ENCODE peak calls at places on chromosomes 7 and 10, in nine cellular contexts. One of them, this sample, is unnamed.

GRCh38 chr7:119026391-119026790 is 801.9 kb downstream of the ANKRD7 start:
- DNase-seq in heart left ventricle: no peak
- DNase-seq in NAMALWA: no peak
- DNase-seq in CD8-positive, alpha-beta memory T cell: no peak
- DNase-seq in ACHN: no peak
- DNase-seq in stimulated activated naive CD4-positive, alpha-beta T cell: no peak
- DNase-seq in AG09319: no peak
- DNase-seq in ELR: no peak
- DNase-seq in upper lobe of right lung: no peak
- DNase-seq in this sample: no peak

GRCh38 chr10:24695452-24695851 is 28.2 kb downstream of the ARHGAP21 start:
- DNase-seq in heart left ventricle: no peak
- DNase-seq in NAMALWA: no peak
- DNase-seq in CD8-positive, alpha-beta memory T cell: no peak
- DNase-seq in ACHN: no peak
- DNase-seq in stimulated activated naive CD4-positive, alpha-beta T cell: no peak
- DNase-seq in AG09319: no peak
- DNase-seq in ELR: no peak
- DNase-seq in upper lobe of right lung: no peak
- DNase-seq in this sample: no peak

GRCh38 chr10:129390726-129391125 is 76.3 kb upstream of the MGMT start:
- DNase-seq in heart left ventricle: no peak
- DNase-seq in NAMALWA: no peak
- DNase-seq in CD8-positive, alpha-beta memory T cell: no peak
- DNase-seq in ACHN: no peak
- DNase-seq in stimulated activated naive CD4-positive, alpha-beta T cell: no peak
- DNase-seq in AG09319: no peak
- DNase-seq in ELR: no peak
- DNase-seq in upper lobe of right lung: no peak
- DNase-seq in this sample: no peak

GRCh38 chr10:79487296-79488194 is 24.8 kb upstream of the EIF5AL1 start:
- DNase-seq in heart left ventricle: peak
- DNase-seq in NAMALWA: peak
- DNase-seq in CD8-positive, alpha-beta memory T cell: no peak
- DNase-seq in ACHN: peak
- DNase-seq in stimulated activated naive CD4-positive, alpha-beta T cell: no peak
- DNase-seq in AG09319: no peak
- DNase-seq in ELR: peak
- DNase-seq in upper lobe of right lung: peak
- DNase-seq in this sample: no peak

GRCh38 chr10:63376560-63377304 is 89.0 kb downstream of the JMJD1C start:
- DNase-seq in heart left ventricle: no peak
- DNase-seq in NAMALWA: no peak
- DNase-seq in CD8-positive, alpha-beta memory T cell: no peak
- DNase-seq in ACHN: no peak
- DNase-seq in stimulated activated naive CD4-positive, alpha-beta T cell: no peak
- DNase-seq in AG09319: peak
- DNase-seq in ELR: peak
- DNase-seq in upper lobe of right lung: no peak
- DNase-seq in this sample: peak

GRCh38 chr10:99661370-99661749 is 2.1 kb downstream of the ENTPD7 start:
- DNase-seq in heart left ventricle: no peak
- DNase-seq in NAMALWA: no peak
- DNase-seq in CD8-positive, alpha-beta memory T cell: no peak
- DNase-seq in ACHN: peak
- DNase-seq in stimulated activated naive CD4-positive, alpha-beta T cell: no peak
- DNase-seq in AG09319: no peak
- DNase-seq in ELR: peak
- DNase-seq in upper lobe of right lung: no peak
- DNase-seq in this sample: peak

GRCh38 chr7:5507026-5507425 is 83.4 kb upstream of the TNRC18 start:
- DNase-seq in heart left ventricle: no peak
- DNase-seq in NAMALWA: no peak
- DNase-seq in CD8-positive, alpha-beta memory T cell: no peak
- DNase-seq in ACHN: no peak
- DNase-seq in stimulated activated naive CD4-positive, alpha-beta T cell: no peak
- DNase-seq in AG09319: no peak
- DNase-seq in ELR: no peak
- DNase-seq in upper lobe of right lung: no peak
- DNase-seq in this sample: no peak

GRCh38 chr7:80372415-80372814 is 139.4 kb downstream of the GNAT3 start:
- DNase-seq in heart left ventricle: no peak
- DNase-seq in NAMALWA: no peak
- DNase-seq in CD8-positive, alpha-beta memory T cell: no peak
- DNase-seq in ACHN: no peak
- DNase-seq in stimulated activated naive CD4-positive, alpha-beta T cell: no peak
- DNase-seq in AG09319: peak
- DNase-seq in ELR: peak
- DNase-seq in upper lobe of right lung: no peak
- DNase-seq in this sample: peak

GRCh38 chr7:29424295-29424983 is 139.2 kb upstream of the PRR15 start:
- DNase-seq in heart left ventricle: no peak
- DNase-seq in NAMALWA: peak
- DNase-seq in CD8-positive, alpha-beta memory T cell: no peak
- DNase-seq in ACHN: no peak
- DNase-seq in stimulated activated naive CD4-positive, alpha-beta T cell: no peak
- DNase-seq in AG09319: no peak
- DNase-seq in ELR: no peak
- DNase-seq in upper lobe of right lung: no peak
- DNase-seq in this sample: no peak

GRCh38 chr7:3916146-3916545 is 615.1 kb downstream of the SDK1 start:
- DNase-seq in heart left ventricle: no peak
- DNase-seq in NAMALWA: no peak
- DNase-seq in CD8-positive, alpha-beta memory T cell: no peak
- DNase-seq in ACHN: no peak
- DNase-seq in stimulated activated naive CD4-positive, alpha-beta T cell: no peak
- DNase-seq in AG09319: no peak
- DNase-seq in ELR: peak
- DNase-seq in upper lobe of right lung: no peak
- DNase-seq in this sample: no peak

GRCh38 chr10:49089789-49090595 is 25.3 kb downstream of the VSTM4 start:
- DNase-seq in heart left ventricle: no peak
- DNase-seq in NAMALWA: no peak
- DNase-seq in CD8-positive, alpha-beta memory T cell: no peak
- DNase-seq in ACHN: no peak
- DNase-seq in stimulated activated naive CD4-positive, alpha-beta T cell: no peak
- DNase-seq in AG09319: no peak
- DNase-seq in ELR: no peak
- DNase-seq in upper lobe of right lung: peak
- DNase-seq in this sample: no peak

GRCh38 chr7:126574838-126575250 is 677.9 kb downstream of the GRM8 start:
- DNase-seq in heart left ventricle: no peak
- DNase-seq in NAMALWA: no peak
- DNase-seq in CD8-positive, alpha-beta memory T cell: no peak
- DNase-seq in ACHN: peak
- DNase-seq in stimulated activated naive CD4-positive, alpha-beta T cell: no peak
- DNase-seq in AG09319: no peak
- DNase-seq in ELR: peak
- DNase-seq in upper lobe of right lung: no peak
- DNase-seq in this sample: no peak

GRCh38 chr7:99383203-99383602 is 8.7 kb downstream of the ARPC1B start:
- DNase-seq in heart left ventricle: no peak
- DNase-seq in NAMALWA: no peak
- DNase-seq in CD8-positive, alpha-beta memory T cell: no peak
- DNase-seq in ACHN: no peak
- DNase-seq in stimulated activated naive CD4-positive, alpha-beta T cell: no peak
- DNase-seq in AG09319: no peak
- DNase-seq in ELR: no peak
- DNase-seq in upper lobe of right lung: no peak
- DNase-seq in this sample: no peak

GRCh38 chr7:114864278-114864677 is 57.6 kb upstream of the MDFIC start:
- DNase-seq in heart left ventricle: no peak
- DNase-seq in NAMALWA: no peak
- DNase-seq in CD8-positive, alpha-beta memory T cell: no peak
- DNase-seq in ACHN: no peak
- DNase-seq in stimulated activated naive CD4-positive, alpha-beta T cell: no peak
- DNase-seq in AG09319: no peak
- DNase-seq in ELR: peak
- DNase-seq in upper lobe of right lung: no peak
- DNase-seq in this sample: no peak

GRCh38 chr10:20492447-20492846 is 404.7 kb downstream of the NEBL start:
- DNase-seq in heart left ventricle: no peak
- DNase-seq in NAMALWA: peak
- DNase-seq in CD8-positive, alpha-beta memory T cell: no peak
- DNase-seq in ACHN: no peak
- DNase-seq in stimulated activated naive CD4-positive, alpha-beta T cell: no peak
- DNase-seq in AG09319: no peak
- DNase-seq in ELR: no peak
- DNase-seq in upper lobe of right lung: no peak
- DNase-seq in this sample: no peak

GRCh38 chr7:83640731-83641533 is 8.0 kb downstream of the SEMA3E start:
- DNase-seq in heart left ventricle: no peak
- DNase-seq in NAMALWA: no peak
- DNase-seq in CD8-positive, alpha-beta memory T cell: no peak
- DNase-seq in ACHN: no peak
- DNase-seq in stimulated activated naive CD4-positive, alpha-beta T cell: no peak
- DNase-seq in AG09319: no peak
- DNase-seq in ELR: no peak
- DNase-seq in upper lobe of right lung: no peak
- DNase-seq in this sample: no peak

GRCh38 chr7:93719546-93719945 is 145.0 kb upstream of the CALCR start:
- DNase-seq in heart left ventricle: no peak
- DNase-seq in NAMALWA: no peak
- DNase-seq in CD8-positive, alpha-beta memory T cell: no peak
- DNase-seq in ACHN: peak
- DNase-seq in stimulated activated naive CD4-positive, alpha-beta T cell: no peak
- DNase-seq in AG09319: no peak
- DNase-seq in ELR: peak
- DNase-seq in upper lobe of right lung: no peak
- DNase-seq in this sample: peak

GRCh38 chr10:112957589-112958202 is 7.6 kb downstream of the TCF7L2 start:
- DNase-seq in heart left ventricle: no peak
- DNase-seq in NAMALWA: no peak
- DNase-seq in CD8-positive, alpha-beta memory T cell: no peak
- DNase-seq in ACHN: no peak
- DNase-seq in stimulated activated naive CD4-positive, alpha-beta T cell: no peak
- DNase-seq in AG09319: no peak
- DNase-seq in ELR: peak
- DNase-seq in upper lobe of right lung: no peak
- DNase-seq in this sample: no peak

GRCh38 chr7:122885583-122886356 is 490 bp downstream of the CADPS2 start:
- DNase-seq in heart left ventricle: peak
- DNase-seq in NAMALWA: no peak
- DNase-seq in CD8-positive, alpha-beta memory T cell: no peak
- DNase-seq in ACHN: peak
- DNase-seq in stimulated activated naive CD4-positive, alpha-beta T cell: no peak
- DNase-seq in AG09319: no peak
- DNase-seq in ELR: peak
- DNase-seq in upper lobe of right lung: peak
- DNase-seq in this sample: no peak

GRCh38 chr10:52740155-52740549 is 32.4 kb downstream of the MBL2 start:
- DNase-seq in heart left ventricle: no peak
- DNase-seq in NAMALWA: no peak
- DNase-seq in CD8-positive, alpha-beta memory T cell: no peak
- DNase-seq in ACHN: no peak
- DNase-seq in stimulated activated naive CD4-positive, alpha-beta T cell: no peak
- DNase-seq in AG09319: no peak
- DNase-seq in ELR: no peak
- DNase-seq in upper lobe of right lung: no peak
- DNase-seq in this sample: no peak

GRCh38 chr10:33422779-33423520 is 88.5 kb upstream of the NRP1 start:
- DNase-seq in heart left ventricle: no peak
- DNase-seq in NAMALWA: no peak
- DNase-seq in CD8-positive, alpha-beta memory T cell: no peak
- DNase-seq in ACHN: no peak
- DNase-seq in stimulated activated naive CD4-positive, alpha-beta T cell: no peak
- DNase-seq in AG09319: no peak
- DNase-seq in ELR: no peak
- DNase-seq in upper lobe of right lung: no peak
- DNase-seq in this sample: no peak